ENCODE peak calls at places on chromosome 14, in six cellular contexts. V is fibroblast of lung, C is caudate nucleus, D is right cardiac atrium, Y is K562, L is IMR-90. R is an unnamed sample.

GRCh38 chr14:24941719-24942118 is 108.2 kb downstream of the STXBP6 start:
- DNase-seq in L (no peak), Y (no peak), D (no peak), C (no peak), V (no peak), R (no peak)

GRCh38 chr14:99273025-99273723 is 1.2 kb upstream of the BCL11B start:
- DNase-seq in L (no peak), Y (no peak), D (no peak), C (no peak), V (peak), R (peak)

GRCh38 chr14:73785834-73786631 is 65.6 kb upstream of the PTGR2 start:
- DNase-seq in D (peak), C (peak), L (peak), Y (peak), V (peak), R (peak)

GRCh38 chr14:77190977-77191376 is 9.4 kb downstream of the TMEM63C start:
- DNase-seq in L (no peak), D (no peak), Y (no peak), C (no peak), V (no peak), R (no peak)

GRCh38 chr14:23709923-23710322 is 73.8 kb downstream of the DHRS2 start:
- DNase-seq in V (no peak), C (no peak), Y (no peak), L (no peak), D (no peak), R (no peak)

GRCh38 chr14:75927564-75928087 is 54.2 kb downstream of the TGFB3 start:
- DNase-seq in D (no peak), Y (no peak), L (no peak), V (no peak), C (no peak), R (peak)

GRCh38 chr14:95046711-95047681 is 110.3 kb downstream of the DICER1 start:
- DNase-seq in D (no peak), V (no peak), C (no peak), L (peak), Y (no peak), R (peak)

GRCh38 chr14:49220492-49220891 is 365.7 kb downstream of the RPS29 start:
- DNase-seq in V (peak), Y (no peak), L (no peak), C (no peak), D (no peak), R (no peak)

GRCh38 chr14:92747701-92748258 is 647 bp downstream of the LGMN start:
- DNase-seq in Y (no peak), V (peak), D (no peak), L (no peak), C (no peak), R (no peak)

GRCh38 chr14:35405304-35405996 is 901 bp upstream of the NFKBIA start:
- DNase-seq in D (peak), L (no peak), V (no peak), C (no peak), Y (no peak), R (no peak)

GRCh38 chr14:102588821-102589220 is 3.6 kb upstream of the RCOR1 start:
- DNase-seq in C (no peak), Y (no peak), V (no peak), D (peak), L (no peak), R (no peak)

GRCh38 chr14:56181666-56182065 is 63.5 kb downstream of the PELI2 start:
- DNase-seq in V (no peak), L (peak), Y (no peak), D (no peak), C (no peak), R (no peak)

GRCh38 chr14:96762650-96763049 is 34.5 kb upstream of the VRK1 start:
- DNase-seq in V (peak), Y (peak), D (no peak), L (peak), C (no peak), R (peak)

GRCh38 chr14:37591311-37591940 is 3.6 kb downstream of the FOXA1 start:
- DNase-seq in D (peak), L (no peak), C (no peak), V (no peak), Y (no peak), R (no peak)

GRCh38 chr14:62462996-62463395 is 582.3 kb downstream of the KCNH5 start:
- DNase-seq in L (no peak), V (no peak), D (no peak), C (no peak), Y (no peak), R (no peak)

GRCh38 chr14:99724196-99724891 is 40.2 kb downstream of the CYP46A1 start:
- DNase-seq in V (peak), C (no peak), L (peak), Y (no peak), D (no peak), R (no peak)

GRCh38 chr14:33943081-33943480 is 7.8 kb downstream of the EGLN3 start:
- DNase-seq in L (no peak), C (no peak), D (peak), V (no peak), Y (no peak), R (no peak)

GRCh38 chr14:80434574-80435321 is 223.4 kb upstream of the DIO2 start:
- DNase-seq in C (no peak), L (peak), Y (no peak), D (no peak), V (peak), R (no peak)

GRCh38 chr14:53109028-53109687 is 44.0 kb downstream of the DDHD1 start:
- DNase-seq in L (no peak), V (no peak), Y (no peak), D (peak), C (no peak), R (no peak)

GRCh38 chr14:99879401-99880295 is 86.4 kb downstream of the EML1 start:
- DNase-seq in C (no peak), Y (no peak), V (peak), L (peak), D (peak), R (no peak)

GRCh38 chr14:75369506-75369905 is 58.3 kb upstream of the JDP2 start:
- DNase-seq in D (no peak), V (no peak), L (no peak), Y (no peak), C (no peak), R (no peak)

DNA sequence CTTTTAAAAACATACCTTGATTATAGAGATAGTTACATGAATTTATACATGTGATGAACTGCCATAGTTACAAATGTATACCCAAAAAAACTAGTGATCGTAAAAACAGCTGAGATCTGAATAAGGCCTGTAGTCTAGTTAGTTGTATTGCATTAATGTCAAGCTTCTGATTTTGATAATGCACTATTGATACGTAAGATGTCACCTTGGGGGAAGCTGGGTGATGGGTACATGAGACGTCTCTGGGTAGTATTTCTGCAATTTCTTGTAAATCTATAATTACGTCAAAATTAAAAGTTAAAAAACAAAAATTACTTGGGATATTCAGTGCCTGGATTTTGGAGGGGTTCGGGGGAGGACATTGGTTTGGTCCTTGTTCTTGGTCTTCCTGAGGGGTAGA is 144.4 kb downstream of the SAMD4A start:
- DNase-seq in D (no peak), Y (no peak), C (no peak), L (no peak), V (no peak), R (no peak)
- H3K27ac ChIP-seq in D (peak), Y (no peak), C (peak), L (no peak), V (no peak), R (no peak)

GRCh38 chr14:91326514-91326832 is 82.0 kb upstream of the GPR68 start:
- DNase-seq in Y (no peak), V (no peak), C (no peak), L (no peak), D (no peak), R (no peak)

GRCh38 chr14:91324606-91324950 is 80.1 kb upstream of the GPR68 start:
- DNase-seq in C (no peak), L (no peak), Y (no peak), V (no peak), D (no peak), R (no peak)

GRCh38 chr14:91323671-91324605 is 79.4 kb upstream of the GPR68 start:
- DNase-seq in D (peak), L (peak), C (peak), V (peak), Y (peak), R (peak)

GRCh38 chr14:91327201-91327600 is 82.7 kb upstream of the GPR68 start:
- DNase-seq in D (no peak), L (no peak), Y (no peak), C (no peak), V (no peak), R (no peak)

GRCh38 chr14:91325211-91325610 is 80.7 kb upstream of the GPR68 start:
- DNase-seq in L (no peak), Y (no peak), C (no peak), V (no peak), D (no peak), R (no peak)
- H3K27ac ChIP-seq in L (no peak), Y (no peak), C (peak), V (no peak), D (no peak), R (no peak)

DNA sequence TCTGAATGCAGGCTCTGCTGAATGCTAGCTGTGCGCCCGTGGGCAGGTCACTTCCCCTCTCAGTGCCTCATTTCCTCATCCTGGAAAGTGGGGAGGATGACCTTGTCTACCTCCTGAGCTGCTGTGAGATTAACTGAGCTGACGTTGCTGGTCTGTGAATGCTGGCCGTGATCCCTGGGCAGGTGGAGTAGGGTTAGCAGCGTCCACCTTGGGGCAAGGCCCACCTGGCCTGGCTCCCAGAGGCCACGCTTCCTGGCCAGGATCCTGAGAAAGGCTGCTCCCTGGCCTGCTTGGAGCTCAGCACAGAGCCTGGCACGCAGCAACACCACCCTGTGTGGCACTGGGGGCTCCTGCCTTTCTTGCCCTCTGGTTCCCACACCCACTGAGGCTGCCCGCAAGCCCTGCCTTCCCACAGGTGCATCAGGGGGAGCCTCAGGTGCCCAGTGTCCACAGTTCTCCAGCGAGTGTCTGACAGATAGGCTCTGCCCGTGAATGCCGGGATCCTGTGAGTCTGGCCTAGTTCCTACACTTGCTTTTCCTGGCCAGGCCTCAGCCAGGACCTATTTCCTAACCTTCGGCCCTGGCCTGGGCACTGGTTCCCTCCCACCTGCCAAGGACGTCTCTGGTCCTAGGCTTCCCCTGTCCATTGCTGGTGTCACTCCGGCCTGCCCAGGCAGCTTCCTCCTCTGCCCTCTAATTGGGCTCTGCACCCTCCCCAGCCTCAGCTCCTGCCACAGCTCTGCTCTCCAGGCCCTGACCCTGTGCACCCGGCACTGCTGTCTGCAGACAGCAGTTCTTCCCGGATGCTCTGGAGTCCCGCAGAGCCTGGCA is 37.2 kb upstream of the TDRD9 start:
- DNase-seq in D (no peak), L (no peak), C (no peak), V (no peak), Y (no peak), R (no peak)
- H3K27ac ChIP-seq in D (no peak), L (no peak), C (no peak), V (no peak), Y (no peak), R (no peak)

GRCh38 chr14:68757618-68758081 is 35.2 kb downstream of the ZFP36L1 start:
- DNase-seq in C (no peak), V (peak), D (peak), L (peak), Y (peak), R (peak)
- H3K27ac ChIP-seq in C (peak), V (no peak), D (no peak), L (no peak), Y (peak), R (peak)

GRCh38 chr14:105338392-105338791 is 23.8 kb downstream of the PACS2 start:
- DNase-seq in C (no peak), D (peak), L (no peak), Y (no peak), V (no peak), R (no peak)
- H3K27ac ChIP-seq in C (no peak), D (peak), L (no peak), Y (no peak), V (no peak), R (no peak)

DNA sequence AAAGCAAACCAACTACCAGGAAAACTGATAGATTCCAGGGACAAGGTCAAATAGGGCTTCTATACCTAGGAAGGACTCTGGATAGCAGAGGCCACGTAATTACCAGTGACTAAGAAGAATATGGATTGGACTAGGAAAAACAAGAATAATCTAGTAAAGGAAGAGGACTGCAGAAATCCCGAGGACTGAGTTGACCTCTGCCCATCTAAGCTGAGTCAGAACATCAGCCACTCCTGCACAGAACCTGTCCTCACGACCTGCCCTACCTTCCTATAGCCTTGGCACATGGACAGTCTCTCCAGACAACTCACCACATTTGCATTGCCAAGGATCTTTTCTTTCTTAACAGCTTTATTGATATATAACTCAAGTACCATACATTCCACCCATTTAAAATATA is 2.3 kb downstream of the OR6J1 start:
- DNase-seq in C (no peak), L (no peak), D (no peak), V (no peak), Y (no peak), R (no peak)
- H3K27ac ChIP-seq in C (no peak), L (no peak), D (no peak), V (no peak), Y (no peak), R (no peak)

R was measured in SJCRH30.